ENCODE peak calls at places on chromosomes 7 and 10, in seven cellular contexts. A is H9, S is trophoblast cell, B is IMR-90, D is mesendoderm, R is H1, K is neuronal stem cell. E is an unnamed sample.

GRCh38 chr10:59700709-59701108 is 8.9 kb downstream of the SLC16A9 start:
- DNase-seq in A (peak; percentile 62), S (no peak), B (no peak), D (peak; percentile 81), R (no peak), K (peak; percentile 14), E (no peak)

GRCh38 chr10:29119374-29119773 is 169.5 kb upstream of the LYZL1 start:
- DNase-seq in A (peak; percentile 85), S (peak; percentile 47), B (peak; percentile 18), D (peak; percentile 87), R (peak; percentile 64), K (no peak), E (peak; percentile 29)

GRCh38 chr7:516606-517456 is 2.8 kb downstream of the PDGFA start:
- DNase-seq in A (no peak), S (peak; percentile 67), B (peak; percentile 80), D (peak; percentile 74), R (no peak), K (peak; percentile 42), E (peak; percentile 88)

GRCh38 chr7:117186218-117186617 is 136.6 kb downstream of the WNT2 start:
- DNase-seq in A (no peak), S (no peak), B (peak; percentile 85), D (no peak), R (no peak), K (no peak), E (peak; percentile 29)

GRCh38 chr10:80613466-80613865 is 75.8 kb downstream of the SH2D4B start:
- DNase-seq in A (no peak), S (no peak), B (no peak), D (no peak), R (no peak), K (no peak), E (no peak)

GRCh38 chr10:16952610-16953009 is 135.4 kb upstream of the RSU1 start:
- DNase-seq in A (peak; percentile 55), S (no peak), B (no peak), D (peak; percentile 59), R (no peak), K (no peak), E (no peak)

GRCh38 chr7:11667810-11668185 is 164.2 kb downstream of the THSD7A start:
- DNase-seq in A (no peak), S (no peak), B (no peak), D (no peak), R (no peak), K (no peak), E (no peak)

GRCh38 chr10:91924212-91925021 is 847 bp downstream of the BTAF1 start:
- DNase-seq in A (no peak), S (no peak), B (peak; percentile 10), D (no peak), R (no peak), K (no peak), E (peak; percentile 58)

GRCh38 chr7:107384025-107384424 is 85.8 kb upstream of the GPR22 start:
- DNase-seq in A (no peak), S (no peak), B (no peak), D (peak; percentile 16), R (no peak), K (no peak), E (no peak)

GRCh38 chr10:480498-480927 is 209.0 kb downstream of the DIP2C start:
- DNase-seq in A (peak; percentile 17), S (no peak), B (no peak), D (no peak), R (no peak), K (no peak), E (no peak)

GRCh38 chr7:132395375-132395774 is 180.9 kb downstream of the PLXNA4 start:
- DNase-seq in A (no peak), S (no peak), B (no peak), D (no peak), R (no peak), K (no peak), E (no peak)

GRCh38 chr7:55305130-55305529 is 60.0 kb upstream of the LANCL2 start:
- DNase-seq in A (no peak), S (no peak), B (no peak), D (no peak), R (no peak), K (no peak), E (no peak)

GRCh38 chr10:129056734-129057689 is 410.0 kb upstream of the MGMT start:
- DNase-seq in A (no peak), S (no peak), B (no peak), D (no peak), R (no peak), K (no peak), E (no peak)

GRCh38 chr7:111003883-111004282 is 87.0 kb upstream of the LRRN3 start:
- DNase-seq in A (no peak), S (no peak), B (no peak), D (no peak), R (no peak), K (no peak), E (no peak)

GRCh38 chr7:35648367-35648766 is 46.6 kb downstream of the HERPUD2 start:
- DNase-seq in A (no peak), S (no peak), B (no peak), D (no peak), R (no peak), K (no peak), E (peak; percentile 6)

GRCh38 chr7:99079104-99079503 is 64.8 kb downstream of the SMURF1 start:
- DNase-seq in A (no peak), S (no peak), B (no peak), D (no peak), R (no peak), K (no peak), E (no peak)

GRCh38 chr10:62843591-62843990 is 27.4 kb upstream of the EGR2 start:
- DNase-seq in A (no peak), S (no peak), B (no peak), D (peak; percentile 10), R (no peak), K (no peak), E (no peak)

GRCh38 chr10:129517680-129518057 is 50.6 kb downstream of the MGMT start:
- DNase-seq in A (no peak), S (no peak), B (no peak), D (peak; percentile 40), R (no peak), K (no peak), E (no peak)

GRCh38 chr10:101230185-101230917 is 1.1 kb upstream of the LBX1 start:
- DNase-seq in A (no peak), S (no peak), B (no peak), D (no peak), R (no peak), K (no peak), E (no peak)

GRCh38 chr7:118289476-118289875 is 65.0 kb downstream of the ANKRD7 start:
- DNase-seq in A (no peak), S (no peak), B (no peak), D (no peak), R (no peak), K (no peak), E (no peak)

GRCh38 chr10:27240891-27241639 is 468 bp upstream of the ACBD5 start:
- DNase-seq in A (peak; percentile 55), S (peak; percentile 33), B (no peak), D (peak; percentile 80), R (no peak), K (peak; percentile 47), E (peak; percentile 44)

GRCh38 chr10:28291881-28292297 is 11.0 kb downstream of the MPP7 start:
- DNase-seq in A (no peak), S (peak; percentile 90), B (peak; percentile 93), D (no peak), R (no peak), K (no peak), E (peak; percentile 63)

GRCh38 chr7:128827971-128828711 is 2.1 kb upstream of the FLNC start:
- DNase-seq in A (no peak), S (no peak), B (peak; percentile 88), D (peak; percentile 82), R (no peak), K (no peak), E (peak; percentile 90)

GRCh38 chr10:3714957-3715356 is 70.1 kb downstream of the KLF6 start:
- DNase-seq in A (no peak), S (no peak), B (no peak), D (no peak), R (no peak), K (no peak), E (no peak)

GRCh38 chr10:3714526-3714925 is 70.5 kb downstream of the KLF6 start:
- DNase-seq in A (no peak), S (peak; percentile 73), B (no peak), D (no peak), R (no peak), K (no peak), E (peak; percentile 62)

GRCh38 chr10:3711918-3712317 is 73.1 kb downstream of the KLF6 start:
- DNase-seq in A (no peak), S (no peak), B (no peak), D (no peak), R (no peak), K (no peak), E (no peak)

GRCh38 chr10:3710764-3711163 is 74.2 kb downstream of the KLF6 start:
- DNase-seq in A (no peak), S (no peak), B (no peak), D (no peak), R (no peak), K (no peak), E (no peak)

DNA sequence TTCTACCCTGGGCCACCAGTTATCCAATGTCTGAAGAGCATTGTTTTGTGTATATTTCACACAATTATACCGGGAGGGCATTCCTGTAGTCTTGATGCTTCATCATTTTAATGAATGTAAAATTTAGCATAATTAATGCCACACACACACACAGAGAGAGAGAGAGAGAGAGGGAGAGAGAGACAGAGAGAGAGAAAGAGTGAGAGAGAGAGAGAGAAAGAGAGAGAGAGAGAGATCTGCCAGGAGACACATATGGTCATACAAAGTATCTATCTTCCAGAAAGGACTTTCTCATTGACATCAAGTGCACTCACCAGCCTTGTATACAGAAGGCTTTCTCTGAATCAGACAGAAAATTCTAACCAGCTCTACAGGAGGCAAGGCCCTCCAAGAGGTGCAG is 72.3 kb downstream of the KLF6 start:
- DNase-seq in A (no peak), S (no peak), B (no peak), D (no peak), R (no peak), K (no peak), E (no peak)
- H2BK5ac ChIP-seq in A (no peak overlapping the region), S (no peak overlapping the region), B (no peak overlapping the region), D (no peak overlapping the region), R (no peak overlapping the region), K (no peak overlapping the region), E (no peak overlapping the region)

GRCh38 chr10:70164179-70164578 is 6.1 kb downstream of the SAR1A start:
- DNase-seq in A (no peak), S (no peak), B (no peak), D (no peak), R (no peak), K (no peak), E (no peak)
- H2BK5ac ChIP-seq in A (no peak overlapping the region), S (no peak overlapping the region), B (no peak overlapping the region), D (no peak overlapping the region), R (no peak overlapping the region), K (no peak overlapping the region), E (no peak overlapping the region)

DNA sequence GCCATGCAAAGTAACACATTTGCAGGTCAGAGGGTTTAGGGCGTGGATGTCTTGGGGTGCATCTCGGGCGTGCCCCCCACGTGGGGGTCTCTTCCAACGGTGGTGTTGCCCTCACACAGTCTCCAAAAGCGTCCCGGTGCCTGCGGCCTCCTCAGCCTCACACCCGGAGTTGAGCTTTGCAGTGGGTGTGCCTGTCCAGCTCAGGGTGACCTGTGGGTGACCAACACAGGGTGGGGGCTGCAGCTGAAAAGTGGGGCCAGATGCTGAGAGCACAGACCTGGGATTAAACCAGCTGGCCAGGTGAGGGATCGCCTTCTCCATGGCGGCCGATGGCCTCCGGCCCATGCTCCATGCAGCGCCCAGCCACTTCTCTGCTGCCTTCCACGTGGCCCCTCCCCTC is 63.1 kb downstream of the PWWP2B start:
- DNase-seq in A (no peak), S (no peak), B (no peak), D (no peak), R (no peak), K (no peak), E (no peak)
- H2BK5ac ChIP-seq in A (no peak overlapping the region), S (no peak overlapping the region), B (no peak overlapping the region), D (no peak overlapping the region), R (no peak overlapping the region), K (no peak overlapping the region), E (no peak overlapping the region)

GRCh38 chr10:71161429-71161828 is 50.9 kb upstream of the UNC5B start:
- DNase-seq in A (no peak), S (no peak), B (peak; percentile 6), D (peak; percentile 43), R (no peak), K (no peak), E (peak; percentile 13)
- H2BK5ac ChIP-seq in A (no peak overlapping the region), S (no peak overlapping the region), B (no peak overlapping the region), D (no peak overlapping the region), R (no peak overlapping the region), K (no peak overlapping the region), E (no peak overlapping the region)

E was measured in mesenchymal stem cell.